ENCODE peak calls at places on chromosomes 4 and X, in ten cellular contexts. M, U, P, S, G, E, W, B, X and Q are unnamed samples.

GRCh38 chrX:9851890-9852289 is 65.7 kb downstream of the SHROOM2 start:
- DNase-seq in M (no peak), U (no peak), P (no peak), S (no peak), G (no peak), E (no peak), W (no peak), B (no peak), X (no peak), Q (no peak)

GRCh38 chrX:28920141-28920540 is 332.9 kb downstream of the IL1RAPL1 start:
- DNase-seq in M (no peak), U (no peak), P (no peak), S (no peak), G (no peak), E (no peak), W (no peak), B (no peak), X (no peak), Q (no peak)

GRCh38 chr4:176187610-176188009 is 7.8 kb downstream of the SPATA4 start:
- DNase-seq in M (no peak), U (no peak), P (no peak), S (no peak), G (no peak), E (no peak), W (no peak), B (no peak), X (no peak), Q (no peak)

GRCh38 chr4:6338951-6339817 is 69.5 kb downstream of the WFS1 start:
- DNase-seq in M (no peak), U (no peak), P (no peak), S (no peak), G (no peak), E (no peak), W (no peak), B (no peak), X (no peak), Q (no peak)

GRCh38 chrX:41922694-41923171 is 621 bp downstream of the CASK start:
- DNase-seq in M (no peak), U (no peak), P (no peak), S (no peak), G (peak), E (no peak), W (peak), B (peak), X (peak), Q (peak)

GRCh38 chr4:104064650-104065577 is 345.1 kb upstream of the TACR3 start:
- DNase-seq in M (no peak), U (peak), P (no peak), S (peak), G (peak), E (peak), W (peak), B (peak), X (peak), Q (peak)

GRCh38 chr4:105236202-105236916 is 89.7 kb downstream of the TET2 start:
- DNase-seq in M (no peak), U (no peak), P (no peak), S (no peak), G (no peak), E (no peak), W (no peak), B (no peak), X (no peak), Q (no peak)

GRCh38 chr4:16439003-16439402 is 212.7 kb upstream of the TAPT1 start:
- DNase-seq in M (no peak), U (no peak), P (no peak), S (no peak), G (no peak), E (no peak), W (no peak), B (no peak), X (no peak), Q (no peak)

GRCh38 chrX:29528281-29528680 is 687.1 kb upstream of the MAGEB2 start:
- DNase-seq in M (no peak), U (no peak), P (no peak), S (no peak), G (no peak), E (no peak), W (no peak), B (no peak), X (no peak), Q (no peak)

GRCh38 chrX:133575501-133575900 is 160.2 kb upstream of the GPC4 start:
- DNase-seq in M (no peak), U (no peak), P (no peak), S (no peak), G (no peak), E (no peak), W (no peak), B (no peak), X (no peak), Q (no peak)

GRCh38 chr4:116824172-116824571 is 261.2 kb downstream of the TRAM1L1 start:
- DNase-seq in M (no peak), U (no peak), P (no peak), S (no peak), G (no peak), E (no peak), W (no peak), B (no peak), X (no peak), Q (no peak)

DNA sequence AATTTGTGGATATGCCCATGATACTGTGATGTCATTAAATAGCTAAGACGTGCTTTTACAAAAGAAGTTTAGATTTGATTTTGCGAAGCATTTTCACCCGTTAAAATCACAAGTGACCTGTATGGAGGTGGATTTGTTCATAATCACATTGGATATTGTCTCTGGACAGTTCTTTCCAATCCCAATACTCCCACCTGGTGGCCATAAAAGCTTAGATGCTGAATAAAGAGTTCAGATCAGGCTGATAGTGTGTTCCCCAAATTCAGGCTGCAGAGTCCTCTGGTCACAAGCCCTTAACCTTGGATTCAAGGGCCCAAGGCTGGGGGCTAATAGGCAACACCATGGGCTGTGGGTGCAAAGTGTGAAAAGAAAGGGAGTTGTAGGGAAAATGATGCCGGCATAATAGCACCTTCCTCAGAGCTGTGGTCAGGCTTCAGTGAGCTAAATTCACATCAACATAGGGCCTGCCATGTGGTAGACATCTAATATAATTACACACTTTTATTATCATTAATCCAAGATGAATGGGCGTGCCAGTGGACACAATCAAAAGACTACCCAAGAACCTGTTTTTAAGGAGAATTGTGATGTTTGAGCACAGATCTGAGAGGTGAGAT is 28.1 kb downstream of the SMIM43 start:
- DNase-seq in M (peak), U (no peak), P (no peak), S (peak), G (peak), E (no peak), W (peak), B (peak), X (peak), Q (peak)
- TF ChIP-seq CTCF in M (peak), U (peak), P (no peak), S (no peak), G (peak), E (peak), W (peak), B (peak), X (no peak), Q (peak)

GRCh38 chrX:119512145-119512800 is 44.0 kb downstream of the SLC25A5 start:
- DNase-seq in M (peak), U (peak), P (peak), S (peak), G (peak), E (peak), W (peak), B (peak), X (peak), Q (peak)
- TF ChIP-seq CTCF in M (peak), U (peak), P (no peak), S (peak), G (peak), E (peak), W (peak), B (peak), X (peak), Q (peak)

DNA sequence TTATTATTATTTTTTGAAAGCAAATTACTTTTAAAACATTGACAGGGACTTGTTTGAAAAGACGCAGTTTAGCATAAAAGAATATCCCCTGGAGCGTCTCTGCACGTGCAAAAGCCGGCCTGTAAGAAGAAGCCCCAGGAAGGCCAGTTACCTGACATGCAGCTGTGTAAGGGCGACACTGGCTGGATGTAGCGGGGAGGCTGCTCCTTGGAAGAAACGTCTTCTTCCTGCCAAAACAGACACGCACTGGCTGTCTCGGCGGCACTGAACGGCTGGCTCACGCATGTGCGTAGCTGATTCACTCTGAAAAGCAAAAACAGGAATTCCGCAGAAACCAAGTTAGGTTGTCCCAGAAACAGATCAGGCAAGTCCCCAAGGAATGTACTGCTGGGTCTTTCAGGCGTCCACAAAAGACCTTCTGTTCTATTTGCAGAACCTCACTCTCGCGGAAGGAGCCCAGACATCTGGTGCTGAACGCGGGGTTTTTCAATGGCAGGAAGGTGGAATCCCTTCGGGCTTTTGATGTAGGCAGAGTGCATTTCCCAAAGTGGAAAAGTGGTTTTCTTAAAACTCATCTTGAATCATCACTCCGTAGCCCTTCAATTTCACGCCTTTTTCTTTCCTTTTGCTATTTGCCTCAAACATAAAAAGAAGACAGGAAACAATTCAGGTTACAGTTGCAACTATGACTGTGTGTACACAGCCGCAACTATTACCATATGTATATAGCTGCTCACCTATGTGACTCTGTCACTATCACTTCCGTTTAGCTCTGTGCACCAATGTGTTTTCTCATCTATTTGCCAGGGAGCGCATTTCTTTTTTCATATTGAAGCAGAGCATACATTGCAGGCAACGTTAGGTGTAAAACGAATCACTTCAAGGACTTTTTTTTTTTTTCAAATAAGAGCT is 38.1 kb upstream of the ARSH start:
- DNase-seq in M (peak), U (no peak), P (no peak), S (no peak), G (peak), E (peak), W (no peak), B (peak), X (no peak), Q (peak)
- TF ChIP-seq CTCF in M (peak), U (no peak), P (no peak), S (no peak), G (no peak), E (no peak), W (no peak), B (no peak), X (no peak), Q (no peak)

DNA sequence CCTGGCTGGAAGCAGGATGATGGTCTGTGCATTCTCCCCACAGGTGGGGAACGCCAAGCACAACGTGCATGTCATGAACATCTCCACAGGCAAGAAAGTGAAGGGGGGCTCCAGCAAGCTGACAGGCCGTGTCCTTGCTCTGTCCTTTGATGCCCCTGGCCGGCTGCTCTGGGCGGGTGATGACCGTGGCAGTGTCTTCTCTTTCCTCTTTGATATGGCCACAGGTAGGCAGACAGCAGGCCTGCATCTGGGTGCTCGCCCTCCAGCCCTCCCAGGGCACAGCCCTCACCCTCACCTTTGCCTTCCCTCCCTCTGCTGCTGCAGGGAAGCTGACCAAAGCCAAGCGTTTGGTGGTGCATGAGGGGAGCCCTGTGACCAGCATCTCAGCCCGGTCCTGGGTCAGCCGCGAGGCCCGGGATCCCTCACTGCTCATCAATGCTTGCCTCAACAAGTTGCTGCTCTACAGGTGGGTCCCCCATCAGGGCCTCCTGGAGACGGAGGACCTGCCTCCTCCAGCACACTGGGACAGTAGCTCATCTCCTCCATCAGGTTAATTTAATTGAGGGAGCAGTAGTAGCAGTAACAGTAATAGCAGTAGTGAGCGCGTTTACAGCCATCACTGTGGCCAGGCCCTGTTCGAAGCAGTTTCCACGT is 4.6 kb downstream of the WDR13 start:
- DNase-seq in M (no peak), U (no peak), P (no peak), S (no peak), G (no peak), E (no peak), W (no peak), B (no peak), X (no peak), Q (no peak)
- TF ChIP-seq CTCF in M (no peak), U (no peak), P (no peak), S (no peak), G (no peak), E (no peak), W (no peak), B (no peak), X (no peak), Q (no peak)

GRCh38 chrX:50941638-50942037 is 31.1 kb downstream of the BMP15 start:
- DNase-seq in M (no peak), U (no peak), P (no peak), S (no peak), G (peak), E (no peak), W (peak), B (no peak), X (no peak), Q (peak)
- TF ChIP-seq CTCF in M (peak), U (peak), P (no peak), S (no peak), G (peak), E (no peak), W (peak), B (no peak), X (peak), Q (no peak)

GRCh38 chr4:118865091-118865708 is 23.5 kb upstream of the SYNPO2 start:
- DNase-seq in M (peak), U (no peak), P (no peak), S (peak), G (peak), E (no peak), W (peak), B (peak), X (peak), Q (peak)
- TF ChIP-seq CTCF in M (peak), U (peak), P (no peak), S (peak), G (peak), E (peak), W (peak), B (peak), X (peak), Q (peak)

GRCh38 chr4:108828620-108829019 is 65.8 kb upstream of the ETNPPL start:
- DNase-seq in M (no peak), U (no peak), P (no peak), S (no peak), G (no peak), E (no peak), W (no peak), B (no peak), X (no peak), Q (no peak)
- TF ChIP-seq CTCF in M (no peak), U (no peak), P (no peak), S (no peak), G (no peak), E (no peak), W (no peak), B (no peak), X (no peak), Q (no peak)